ENCODE peak calls at places on chromosomes 2 and 18, in eight cellular contexts. B is HCT116, V is stomach, A is HepG2, L is H54, R is Peyer's patch, S is NB4, W is lower leg skin. I is an unnamed sample.

GRCh38 chr2:203734276-203734983 is 28.0 kb downstream of the CD28 start:
- DNase-seq in B (no peak), V (no peak), A (no peak), L (no peak), R (no peak), S (no peak), W (no peak), I (no peak)

GRCh38 chr2:239873656-239874635 is 151.2 kb downstream of the NDUFA10 start:
- DNase-seq in B (no peak), V (peak), A (no peak), L (no peak), R (no peak), S (no peak), W (no peak), I (peak)

GRCh38 chr2:218397502-218398436 is 1.9 kb upstream of the CTDSP1 start:
- DNase-seq in B (peak), V (peak), A (peak), L (peak), R (peak), S (peak), W (no peak), I (no peak)

GRCh38 chr2:234261736-234262135 is 211.2 kb downstream of the SPP2 start:
- DNase-seq in B (no peak), V (no peak), A (no peak), L (no peak), R (no peak), S (no peak), W (no peak), I (no peak)

GRCh38 chr2:24362253-24362652 is 1.9 kb upstream of the ITSN2 start:
- DNase-seq in B (no peak), V (no peak), A (no peak), L (no peak), R (no peak), S (no peak), W (peak), I (no peak)

GRCh38 chr2:218229239-218229638 is 12.2 kb downstream of the ARPC2 start:
- DNase-seq in B (no peak), V (no peak), A (no peak), L (peak), R (peak), S (peak), W (no peak), I (no peak)

GRCh38 chr2:37819228-37819627 is 105.9 kb upstream of the RMDN2 start:
- DNase-seq in B (no peak), V (no peak), A (no peak), L (no peak), R (no peak), S (peak), W (no peak), I (no peak)

GRCh38 chr2:136310005-136310495 is 192.1 kb upstream of the CXCR4 start:
- DNase-seq in B (no peak), V (no peak), A (no peak), L (no peak), R (no peak), S (no peak), W (no peak), I (no peak)

GRCh38 chr2:216222650-216223352 is 113.7 kb downstream of the XRCC5 start:
- DNase-seq in B (no peak), V (no peak), A (no peak), L (peak), R (no peak), S (peak), W (no peak), I (no peak)

GRCh38 chr2:98909381-98910211 is 26.4 kb downstream of the CRACDL start:
- DNase-seq in B (no peak), V (peak), A (peak), L (peak), R (no peak), S (peak), W (no peak), I (peak)

GRCh38 chr2:60629801-60630385 is 76.4 kb upstream of the BCL11A start:
- DNase-seq in B (no peak), V (no peak), A (no peak), L (no peak), R (no peak), S (peak), W (no peak), I (no peak)

GRCh38 chr2:165952600-165953210 is 871 bp downstream of the TTC21B start:
- DNase-seq in B (no peak), V (no peak), A (peak), L (no peak), R (no peak), S (peak), W (no peak), I (no peak)

GRCh38 chr2:60586081-60586480 is 32.6 kb upstream of the BCL11A start:
- DNase-seq in B (no peak), V (no peak), A (no peak), L (no peak), R (no peak), S (no peak), W (no peak), I (no peak)

GRCh38 chr18:38369772-38370690 is 804.4 kb upstream of the CELF4 start:
- DNase-seq in B (no peak), V (no peak), A (no peak), L (no peak), R (no peak), S (no peak), W (no peak), I (no peak)

GRCh38 chr2:212330263-212330662 is 208.3 kb downstream of the ERBB4 start:
- DNase-seq in B (no peak), V (peak), A (no peak), L (no peak), R (no peak), S (no peak), W (no peak), I (no peak)

GRCh38 chr2:200787351-200788128 is 24.2 kb upstream of the BZW1 start:
- DNase-seq in B (no peak), V (no peak), A (no peak), L (no peak), R (no peak), S (peak), W (no peak), I (no peak)

GRCh38 chr18:9184998-9185613 is 48.5 kb downstream of the ANKRD12 start:
- DNase-seq in B (no peak), V (no peak), A (no peak), L (no peak), R (no peak), S (no peak), W (no peak), I (no peak)

GRCh38 chr2:237445611-237446332 is 31.8 kb upstream of the COL6A3 start:
- DNase-seq in B (no peak), V (no peak), A (no peak), L (no peak), R (no peak), S (no peak), W (no peak), I (no peak)

GRCh38 chr2:30109856-30110255 is 37.0 kb upstream of the YPEL5 start:
- DNase-seq in B (no peak), V (no peak), A (no peak), L (no peak), R (no peak), S (no peak), W (no peak), I (no peak)

GRCh38 chr18:37535968-37536367 is 29.6 kb downstream of the CELF4 start:
- DNase-seq in B (no peak), V (no peak), A (no peak), L (no peak), R (no peak), S (no peak), W (no peak), I (no peak)

GRCh38 chr18:55096261-55097026 is 137.2 kb upstream of the CCDC68 start:
- DNase-seq in B (peak), V (no peak), A (peak), L (no peak), R (peak), S (peak), W (no peak), I (no peak)

GRCh38 chr2:212998629-212999359 is 152.6 kb downstream of the IKZF2 start:
- DNase-seq in B (no peak), V (no peak), A (no peak), L (no peak), R (no peak), S (no peak), W (no peak), I (no peak)

GRCh38 chr2:109049022-109049421 is 60.0 kb upstream of the EDAR start:
- DNase-seq in B (no peak), V (no peak), A (no peak), L (no peak), R (no peak), S (no peak), W (no peak), I (no peak)

GRCh38 chr2:180524458-180524857 is 455.9 kb upstream of the UBE2E3 start:
- DNase-seq in B (no peak), V (no peak), A (no peak), L (no peak), R (no peak), S (no peak), W (no peak), I (no peak)

GRCh38 chr18:7221424-7222155 is 9.3 kb upstream of the LRRC30 start:
- DNase-seq in B (peak), V (no peak), A (peak), L (peak), R (no peak), S (peak), W (peak), I (no peak)

GRCh38 chr2:224973112-224974016 is 68.9 kb downstream of the DOCK10 start:
- DNase-seq in B (no peak), V (peak), A (no peak), L (peak), R (peak), S (no peak), W (no peak), I (no peak)

GRCh38 chr2:164739966-164740365 is 101.7 kb downstream of the COBLL1 start:
- DNase-seq in B (no peak), V (no peak), A (no peak), L (peak), R (no peak), S (no peak), W (no peak), I (no peak)

GRCh38 chr2:120314656-120315366 is 31.1 kb upstream of the INHBB start:
- DNase-seq in B (no peak), V (peak), A (no peak), L (no peak), R (no peak), S (no peak), W (no peak), I (no peak)

GRCh38 chr2:222903234-222904220 is 42.7 kb downstream of the ACSL3 start:
- DNase-seq in B (no peak), V (peak), A (peak), L (no peak), R (peak), S (peak), W (peak), I (no peak)

GRCh38 chr2:103656558-103656957 is 894.7 kb downstream of the TMEM182 start:
- DNase-seq in B (no peak), V (no peak), A (no peak), L (no peak), R (no peak), S (peak), W (no peak), I (no peak)

GRCh38 chr2:142131016-142131714 is at the start of gene LRP1B:
- DNase-seq in B (no peak), V (no peak), A (peak), L (no peak), R (no peak), S (peak), W (no peak), I (no peak)

GRCh38 chr18:47417807-47418206 is 166.3 kb upstream of the SKOR2 start:
- DNase-seq in B (no peak), V (no peak), A (no peak), L (peak), R (no peak), S (no peak), W (no peak), I (no peak)

GRCh38 chr18:77178559-77178958 is 46.0 kb upstream of the MBP start:
- DNase-seq in B (no peak), V (no peak), A (no peak), L (no peak), R (no peak), S (no peak), W (peak), I (no peak)

GRCh38 chr2:100244881-100245605 is 77.3 kb downstream of the LONRF2 start:
- DNase-seq in B (no peak), V (no peak), A (no peak), L (no peak), R (no peak), S (no peak), W (no peak), I (no peak)

GRCh38 chr2:14261771-14262170 is 370.7 kb upstream of the LRATD1 start:
- DNase-seq in B (no peak), V (no peak), A (no peak), L (no peak), R (no peak), S (no peak), W (no peak), I (no peak)

GRCh38 chr2:47161475-47161874 is 6.4 kb upstream of the STPG4 start:
- DNase-seq in B (no peak), V (no peak), A (no peak), L (no peak), R (no peak), S (no peak), W (no peak), I (no peak)

GRCh38 chr2:47160207-47160606 is 5.1 kb upstream of the STPG4 start:
- DNase-seq in B (no peak), V (no peak), A (peak), L (no peak), R (no peak), S (no peak), W (no peak), I (no peak)

GRCh38 chr2:47162780-47163179 is 7.7 kb upstream of the STPG4 start:
- DNase-seq in B (no peak), V (no peak), A (no peak), L (no peak), R (no peak), S (no peak), W (no peak), I (no peak)

GRCh38 chr2:47158576-47158975 is 3.5 kb upstream of the STPG4 start:
- DNase-seq in B (no peak), V (no peak), A (no peak), L (no peak), R (no peak), S (no peak), W (no peak), I (no peak)

DNA sequence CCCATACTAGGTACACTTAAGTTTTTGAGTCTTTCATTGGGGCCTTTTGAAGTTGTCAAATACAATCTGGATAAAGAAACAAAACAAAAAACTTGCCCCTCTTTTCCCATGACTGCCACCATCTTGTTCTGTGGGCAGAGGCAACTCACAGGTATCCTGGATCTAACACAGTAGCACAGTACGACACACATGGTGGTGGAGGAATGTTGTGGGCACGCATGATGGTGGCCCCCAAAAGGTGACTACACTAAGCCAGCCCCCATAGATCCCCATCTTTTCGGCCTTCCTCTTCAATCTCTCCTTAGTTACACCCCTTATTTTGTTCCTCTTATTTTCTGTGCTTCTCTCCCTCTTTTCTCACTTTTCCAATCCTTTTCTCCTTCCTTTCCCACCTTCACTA is 4.5 kb upstream of the STPG4 start:
- DNase-seq in B (no peak), V (no peak), A (no peak), L (no peak), R (no peak), S (no peak), W (no peak), I (no peak)
- TF ChIP-seq POLR2A in B (no peak), V (no peak), A (peak), L (no peak), R (no peak), S (no peak), W (no peak), I (no peak)

GRCh38 chr2:171522804-171523338 is 597 bp downstream of the CYBRD1 start:
- DNase-seq in B (no peak), V (no peak), A (no peak), L (peak), R (no peak), S (peak), W (no peak), I (no peak)

GRCh38 chr2:171521361-171522056 is 765 bp upstream of the CYBRD1 start:
- DNase-seq in B (no peak), V (no peak), A (no peak), L (no peak), R (no peak), S (peak), W (no peak), I (no peak)

GRCh38 chr2:171522057-171522803 is at the start of gene CYBRD1:
- DNase-seq in B (no peak), V (peak), A (no peak), L (peak), R (no peak), S (peak), W (peak), I (no peak)

GRCh38 chr2:171523969-171524401 is 1.7 kb downstream of the CYBRD1 start:
- DNase-seq in B (no peak), V (no peak), A (no peak), L (no peak), R (no peak), S (peak), W (no peak), I (no peak)

DNA sequence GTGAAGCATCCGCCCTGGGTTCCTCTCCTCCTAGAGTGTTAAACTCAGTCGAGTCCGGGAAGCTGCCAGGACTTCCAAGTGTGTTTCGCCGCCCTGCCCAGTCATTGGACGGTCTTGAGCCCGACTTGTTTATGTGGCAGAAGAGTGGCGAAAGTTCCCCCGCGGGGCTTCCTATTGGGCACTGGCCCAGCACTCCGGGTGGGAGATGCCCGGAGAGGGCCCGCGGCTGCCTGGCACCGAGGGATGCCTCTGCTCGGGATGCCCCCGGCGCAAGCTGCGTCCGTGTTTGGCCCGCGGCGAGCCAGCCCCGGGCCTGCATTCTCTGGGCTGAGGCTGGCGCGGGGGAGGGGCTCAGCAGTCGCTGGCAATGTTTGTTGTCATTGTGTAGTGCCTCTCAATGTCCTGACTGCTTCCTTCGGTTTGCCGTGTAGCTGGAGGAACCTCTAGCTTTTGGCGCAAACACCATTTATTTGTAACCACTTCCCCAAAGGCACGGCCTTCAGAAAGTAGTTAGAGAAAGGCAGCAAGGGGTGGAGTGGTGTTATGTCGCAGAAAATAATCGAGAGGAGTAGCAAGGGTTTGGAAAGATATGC is 1.2 kb downstream of the CYBRD1 start:
- DNase-seq in B (peak), V (peak), A (peak), L (peak), R (peak), S (peak), W (peak), I (no peak)
- TF ChIP-seq POLR2A in B (no peak), V (no peak), A (no peak), L (no peak), R (peak), S (peak), W (no peak), I (no peak)

GRCh38 chr18:50286391-50287027 is 983 bp downstream of the CXXC1 start:
- DNase-seq in B (peak), V (no peak), A (no peak), L (peak), R (peak), S (no peak), W (no peak), I (no peak)

GRCh38 chr18:50287028-50287440 is 458 bp downstream of the CXXC1 start:
- DNase-seq in B (no peak), V (no peak), A (no peak), L (no peak), R (no peak), S (no peak), W (no peak), I (no peak)

GRCh38 chr18:50289103-50289433 is 1.6 kb upstream of the CXXC1 start:
- DNase-seq in B (no peak), V (no peak), A (no peak), L (no peak), R (no peak), S (no peak), W (no peak), I (no peak)

GRCh38 chr18:50285631-50286321 is 1.7 kb downstream of the CXXC1 start:
- DNase-seq in B (no peak), V (no peak), A (no peak), L (no peak), R (no peak), S (no peak), W (no peak), I (no peak)

GRCh38 chr18:50287441-50288347 is at the start of gene CXXC1:
- DNase-seq in B (peak), V (peak), A (peak), L (peak), R (peak), S (peak), W (peak), I (peak)
- TF ChIP-seq POLR2A in B (no peak), V (no peak), A (no peak), L (peak), R (peak), S (peak), W (no peak), I (no peak)

GRCh38 chr2:171433763-171434670 is at the start of the genes DCAF17 and METTL8:
- DNase-seq in B (peak), V (peak), A (peak), L (peak), R (peak), S (peak), W (peak), I (peak)
- TF ChIP-seq POLR2A in B (peak), V (peak), A (peak), L (peak), R (peak), S (peak), W (no peak), I (no peak)

DNA sequence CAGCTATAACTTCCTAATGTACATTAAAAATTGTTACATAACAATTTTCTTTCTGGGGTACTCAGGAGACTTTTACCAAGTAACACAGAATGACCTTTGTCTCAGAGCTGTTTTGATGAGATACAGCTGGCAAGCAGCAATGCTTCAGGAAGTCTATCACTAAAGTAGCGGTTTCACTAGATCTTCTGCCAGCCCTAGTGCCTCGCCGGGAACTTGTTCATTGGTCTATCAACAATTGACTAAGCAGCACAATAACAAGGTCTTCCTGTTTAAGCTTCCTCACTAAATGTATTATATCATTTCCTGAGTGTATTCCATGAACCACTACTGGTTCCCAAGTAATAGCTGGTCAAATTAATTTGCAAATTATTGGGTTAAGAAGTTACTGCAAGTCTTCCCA is 69.2 kb downstream of the TRIP12 start:
- DNase-seq in B (no peak), V (no peak), A (no peak), L (no peak), R (peak), S (peak), W (no peak), I (no peak)
- TF ChIP-seq POLR2A in B (no peak), V (no peak), A (no peak), L (no peak), R (no peak), S (no peak), W (no peak), I (no peak)

I was measured in vagina.